ENCODE peak calls at places on chromosomes 4 and X, in seven cellular contexts. X, Y, S, Q, H, M and V are unnamed samples.

GRCh38 chrX:153925739-153926593 is at the start of gene ARHGAP4:
- DNase-seq in X (no peak), Y (no peak), S (no peak), Q (no peak), H (no peak), M (no peak), V (no peak)

GRCh38 chrX:19990225-19990518 is 689 bp downstream of the BCLAF3 start:
- DNase-seq in X (no peak), Y (no peak), S (no peak), Q (peak; percentile 2), H (no peak), M (no peak), V (no peak)

GRCh38 chr4:186693159-186693815 is 30.4 kb downstream of the FAT1 start:
- DNase-seq in X (no peak), Y (peak; percentile 73), S (no peak), Q (peak; percentile 57), H (no peak), M (no peak), V (no peak)

GRCh38 chr4:168183717-168184571 is 91.6 kb downstream of the ANXA10 start:
- DNase-seq in X (no peak), Y (peak; percentile 7), S (no peak), Q (peak; percentile 21), H (no peak), M (no peak), V (no peak)

GRCh38 chr4:152773322-152773721 is 6.2 kb downstream of the TIGD4 start:
- DNase-seq in X (no peak), Y (no peak), S (no peak), Q (no peak), H (no peak), M (no peak), V (no peak)

GRCh38 chr4:6236816-6237390 is 32.7 kb upstream of the WFS1 start:
- DNase-seq in X (no peak), Y (no peak), S (no peak), Q (no peak), H (no peak), M (no peak), V (no peak)

GRCh38 chr4:48431401-48431800 is 51.7 kb upstream of the SLC10A4 start:
- DNase-seq in X (no peak), Y (no peak), S (no peak), Q (no peak), H (no peak), M (no peak), V (no peak)

GRCh38 chrX:33273521-33273920 is 62.2 kb upstream of the DMD start:
- DNase-seq in X (no peak), Y (no peak), S (no peak), Q (no peak), H (no peak), M (no peak), V (no peak)

GRCh38 chr4:162523171-162523570 is 359.4 kb upstream of the FSTL5 start:
- DNase-seq in X (no peak), Y (no peak), S (no peak), Q (no peak), H (no peak), M (no peak), V (peak; percentile 10)

GRCh38 chr4:142567620-142568451 is 278.3 kb downstream of the INPP4B start:
- DNase-seq in X (no peak), Y (no peak), S (no peak), Q (peak; percentile 36), H (no peak), M (no peak), V (no peak)

GRCh38 chr4:6475492-6476020 is 3.1 kb upstream of the PPP2R2C start:
- DNase-seq in X (no peak), Y (no peak), S (no peak), Q (no peak), H (no peak), M (no peak), V (no peak)

GRCh38 chrX:83845397-83845796 is 15.5 kb upstream of the CYLC1 start:
- DNase-seq in X (no peak), Y (peak; percentile 1), S (no peak), Q (no peak), H (no peak), M (no peak), V (no peak)

GRCh38 chrX:148043456-148043855 is 62.3 kb downstream of the FMR1NB start:
- DNase-seq in X (no peak), Y (peak; percentile 9), S (no peak), Q (no peak), H (no peak), M (no peak), V (peak; percentile 18)

GRCh38 chr4:156654410-156654809 is 317.2 kb downstream of the PDGFC start:
- DNase-seq in X (no peak), Y (no peak), S (no peak), Q (no peak), H (no peak), M (no peak), V (no peak)

GRCh38 chrX:12567857-12568256 is 223.4 kb upstream of the PRPS2 start:
- DNase-seq in X (no peak), Y (no peak), S (no peak), Q (no peak), H (no peak), M (no peak), V (no peak)

GRCh38 chr4:80221161-80221560 is 23.9 kb downstream of the PRDM8 start:
- DNase-seq in X (no peak), Y (no peak), S (no peak), Q (no peak), H (no peak), M (no peak), V (no peak)

GRCh38 chr4:121070696-121071639 is 1.4 kb downstream of the NDNF start:
- DNase-seq in X (no peak), Y (no peak), S (no peak), Q (peak; percentile 32), H (no peak), M (no peak), V (no peak)

GRCh38 chr4:122458625-122459024 is 2.1 kb upstream of the IL2 start:
- DNase-seq in X (no peak), Y (no peak), S (no peak), Q (peak; percentile 4), H (no peak), M (peak; percentile 7), V (no peak)

GRCh38 chr4:85726555-85726954 is 251.6 kb downstream of the ARHGAP24 start:
- DNase-seq in X (no peak), Y (no peak), S (no peak), Q (no peak), H (no peak), M (no peak), V (no peak)

GRCh38 chr4:186029731-186030421 is 39.1 kb upstream of the TLR3 start:
- DNase-seq in X (no peak), Y (no peak), S (no peak), Q (no peak), H (peak; percentile 44), M (no peak), V (no peak)

GRCh38 chrX:130057209-130057608 is 53.1 kb downstream of the ELF4 start:
- DNase-seq in X (no peak), Y (no peak), S (no peak), Q (no peak), H (no peak), M (no peak), V (no peak)

GRCh38 chr4:7435411-7436095 is 823 bp upstream of the PSAPL1 start:
- DNase-seq in X (no peak), Y (no peak), S (no peak), Q (no peak), H (no peak), M (no peak), V (no peak)

GRCh38 chrX:129682979-129683378 is 28.2 kb upstream of the APLN start:
- DNase-seq in X (no peak), Y (no peak), S (no peak), Q (no peak), H (no peak), M (no peak), V (no peak)

GRCh38 chr4:185286571-185286970 is 77.2 kb downstream of the SNX25 start:
- DNase-seq in X (no peak), Y (no peak), S (no peak), Q (no peak), H (no peak), M (no peak), V (no peak)

GRCh38 chrX:11944486-11944885 is 186.4 kb downstream of the MSL3 start:
- DNase-seq in X (no peak), Y (peak; percentile 26), S (no peak), Q (peak; percentile 53), H (no peak), M (no peak), V (peak; percentile 18)

GRCh38 chr4:76485450-76485849 is 50.4 kb downstream of the SHROOM3 start:
- DNase-seq in X (no peak), Y (no peak), S (no peak), Q (no peak), H (no peak), M (no peak), V (peak; percentile 0)